ENCODE peak calls at places on chromosome 2, in seven cellular contexts. V, L, U, Z, X, W and H are unnamed samples.

GRCh38 chr2:105455488-105455991 is 56.7 kb upstream of the FHL2 start:
- DNase-seq in W (peak; percentile 95), L (peak; percentile 64), V (peak; percentile 94), Z (no peak), U (peak; percentile 100), X (no peak), H (peak; percentile 88)

GRCh38 chr2:236865052-236865451 is 220.6 kb upstream of the COPS8 start:
- DNase-seq in L (no peak), W (no peak), X (no peak), U (no peak), Z (no peak), V (no peak), H (no peak)

GRCh38 chr2:203347375-203347774 is 19.2 kb downstream of the ABI2 start:
- DNase-seq in L (no peak), Z (no peak), X (no peak), U (no peak), V (no peak), W (no peak), H (no peak)

GRCh38 chr2:74587664-74588277 is 33.3 kb downstream of the DOK1 start:
- DNase-seq in X (peak; percentile 82), W (peak; percentile 8), V (peak; percentile 84), L (peak; percentile 76), Z (peak; percentile 65), U (peak; percentile 83), H (peak; percentile 57)

GRCh38 chr2:233413046-233413445 is 58.8 kb downstream of the DGKD start:
- DNase-seq in V (peak; percentile 50), U (peak; percentile 67), X (no peak), Z (no peak), L (no peak), W (no peak), H (peak; percentile 76)

GRCh38 chr2:121608967-121609366 is 40.3 kb downstream of the CLASP1 start:
- DNase-seq in L (no peak), W (no peak), Z (no peak), U (no peak), V (no peak), X (no peak), H (no peak)

GRCh38 chr2:180980943-180981898 is 816 bp downstream of the UBE2E3 start:
- DNase-seq in W (no peak), Z (peak; percentile 44), V (peak; percentile 71), L (peak; percentile 73), U (peak; percentile 47), X (peak; percentile 5), H (peak; percentile 41)

GRCh38 chr2:53724511-53724910 is 43.1 kb upstream of the CHAC2 start:
- DNase-seq in W (no peak), U (no peak), Z (no peak), L (no peak), V (peak; percentile 45), X (no peak), H (no peak)

GRCh38 chr2:64485961-64486360 is 32.0 kb downstream of the LGALSL start:
- DNase-seq in W (no peak), X (no peak), V (peak; percentile 75), U (peak; percentile 26), L (no peak), Z (peak; percentile 87), H (no peak)

GRCh38 chr2:232255033-232255432 is 123.5 kb upstream of the ALPP start:
- DNase-seq in L (no peak), W (no peak), X (no peak), U (no peak), Z (no peak), V (no peak), H (no peak)

GRCh38 chr2:74625658-74626425 is 22.3 kb downstream of the M1AP start:
- DNase-seq in L (no peak), W (no peak), U (no peak), Z (no peak), V (peak; percentile 18), X (peak; percentile 18), H (no peak)

GRCh38 chr2:186256540-186256939 is 229.5 kb upstream of the ZC3H15 start:
- DNase-seq in W (peak; percentile 29), U (peak; percentile 76), L (peak; percentile 56), Z (peak; percentile 47), V (peak; percentile 56), X (peak; percentile 66), H (no peak)

GRCh38 chr2:71564790-71565189 is 111.4 kb downstream of the DYSF start:
- DNase-seq in V (no peak), U (no peak), Z (no peak), L (no peak), W (no peak), X (no peak), H (no peak)

GRCh38 chr2:134386321-134386720 is 132.4 kb downstream of the MGAT5 start:
- DNase-seq in V (no peak), U (no peak), X (no peak), Z (no peak), W (no peak), L (no peak), H (no peak)

GRCh38 chr2:10493636-10494281 is 45.6 kb upstream of the ODC1 start:
- DNase-seq in L (no peak), V (peak; percentile 84), Z (peak; percentile 64), W (no peak), X (no peak), U (peak; percentile 99), H (peak; percentile 91)

GRCh38 chr2:224400886-224401632 is 848 bp downstream of the FAM124B start:
- DNase-seq in V (no peak), Z (no peak), X (no peak), U (no peak), L (no peak), W (no peak), H (no peak)

GRCh38 chr2:171523969-171524401 is 1.7 kb downstream of the CYBRD1 start:
- DNase-seq in V (peak; percentile 80), L (peak; percentile 13), W (no peak), U (no peak), X (peak; percentile 55), Z (no peak), H (peak; percentile 97)

GRCh38 chr2:30979822-30980245 is 158.4 kb downstream of the GALNT14 start:
- DNase-seq in U (peak; percentile 84), Z (no peak), L (peak; percentile 71), X (peak; percentile 35), W (peak; percentile 0), V (peak; percentile 94), H (peak; percentile 85)

GRCh38 chr2:224221455-224221913 is 180.4 kb downstream of the FAM124B start:
- DNase-seq in U (peak; percentile 97), W (no peak), L (peak; percentile 37), X (peak; percentile 70), V (peak; percentile 98), Z (no peak), H (peak; percentile 99)

GRCh38 chr2:226906439-226906796 is 70.6 kb downstream of the RHBDD1 start:
- DNase-seq in X (no peak), U (no peak), L (no peak), W (no peak), V (no peak), Z (no peak), H (no peak)

GRCh38 chr2:237254369-237254861 is 159.5 kb downstream of the COL6A3 start:
- DNase-seq in L (no peak), X (no peak), V (peak; percentile 68), Z (no peak), W (no peak), U (no peak), H (no peak)

GRCh38 chr2:85754313-85755095 is 713 bp downstream of the ATOH8 start:
- DNase-seq in W (no peak), Z (peak; percentile 15), X (peak; percentile 79), L (peak; percentile 72), U (no peak), V (peak; percentile 83), H (no peak)

DNA sequence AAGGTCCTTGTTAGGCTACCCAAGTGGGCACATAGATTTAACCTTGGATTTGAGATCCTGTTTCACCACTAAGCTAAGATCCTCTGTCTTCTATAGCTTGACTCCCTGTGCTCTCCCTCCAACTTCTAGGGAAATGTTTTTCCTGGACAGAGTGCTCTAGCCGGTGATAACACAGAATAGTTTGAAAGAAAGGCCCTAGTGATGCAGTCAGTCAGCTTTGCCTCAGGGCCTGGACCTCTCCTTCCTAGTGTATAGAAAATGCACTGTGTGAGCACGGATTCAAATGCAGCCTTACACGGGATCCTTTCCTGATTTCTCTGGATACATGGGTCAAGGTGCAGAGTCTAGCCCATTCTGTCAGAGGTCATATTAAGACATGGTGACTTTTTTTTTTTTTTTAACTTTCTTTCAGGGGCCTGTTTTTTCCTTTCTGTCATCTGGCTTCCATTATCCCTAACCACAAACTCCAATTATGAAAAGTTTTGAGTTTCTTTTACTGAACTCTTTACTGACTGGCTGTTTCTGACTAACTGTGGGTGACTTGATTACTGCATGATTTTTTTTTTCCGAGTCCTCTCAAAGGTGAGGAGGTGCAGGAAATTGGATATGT is 122.6 kb downstream of the LRP1B start:
- DNase-seq in Z (no peak), W (no peak), L (peak; percentile 4), U (no peak), V (peak; percentile 37), X (no peak), H (no peak)
- TF ChIP-seq EZH2 in Z (no peak), W (no peak), L (no peak), U (no peak), V (no peak), X (no peak), H (no peak)

GRCh38 chr2:196163285-196163684 is 8.1 kb downstream of the STK17B start:
- DNase-seq in X (no peak), Z (no peak), V (no peak), L (no peak), W (no peak), U (no peak), H (no peak)
- H3K4me2 ChIP-seq in X (no peak overlapping the region), Z (peak overlapping the region; percentile 72), V (no peak overlapping the region), L (no peak overlapping the region), W (no peak overlapping the region), U (no peak overlapping the region), H (no peak overlapping the region)

GRCh38 chr2:166458682-166459081 is 35.4 kb downstream of the SCN7A start:
- DNase-seq in L (no peak), Z (no peak), U (no peak), X (no peak), W (no peak), V (no peak), H (no peak)

GRCh38 chr2:166468124-166469024 is 25.7 kb downstream of the SCN7A start:
- DNase-seq in L (no peak), V (peak; percentile 23), Z (peak; percentile 31), X (no peak), U (no peak), W (no peak), H (no peak)

GRCh38 chr2:166463640-166464039 is 30.4 kb downstream of the SCN7A start:
- DNase-seq in V (no peak), L (no peak), Z (no peak), W (no peak), U (no peak), X (no peak), H (no peak)

GRCh38 chr2:166464187-166464586 is 29.9 kb downstream of the SCN7A start:
- DNase-seq in U (peak; percentile 23), V (peak; percentile 1), L (no peak), W (no peak), X (no peak), Z (no peak), H (no peak)
- H3K9me2 ChIP-seq in U (no peaks in the 10 kb centered on the region), V (no peaks in the 10 kb centered on the region), L (no peaks in the 10 kb centered on the region), W (no peaks in the 10 kb centered on the region), X (no peaks in the 10 kb centered on the region), Z (no peaks in the 10 kb centered on the region), H (no peaks in the 10 kb centered on the region)

DNA sequence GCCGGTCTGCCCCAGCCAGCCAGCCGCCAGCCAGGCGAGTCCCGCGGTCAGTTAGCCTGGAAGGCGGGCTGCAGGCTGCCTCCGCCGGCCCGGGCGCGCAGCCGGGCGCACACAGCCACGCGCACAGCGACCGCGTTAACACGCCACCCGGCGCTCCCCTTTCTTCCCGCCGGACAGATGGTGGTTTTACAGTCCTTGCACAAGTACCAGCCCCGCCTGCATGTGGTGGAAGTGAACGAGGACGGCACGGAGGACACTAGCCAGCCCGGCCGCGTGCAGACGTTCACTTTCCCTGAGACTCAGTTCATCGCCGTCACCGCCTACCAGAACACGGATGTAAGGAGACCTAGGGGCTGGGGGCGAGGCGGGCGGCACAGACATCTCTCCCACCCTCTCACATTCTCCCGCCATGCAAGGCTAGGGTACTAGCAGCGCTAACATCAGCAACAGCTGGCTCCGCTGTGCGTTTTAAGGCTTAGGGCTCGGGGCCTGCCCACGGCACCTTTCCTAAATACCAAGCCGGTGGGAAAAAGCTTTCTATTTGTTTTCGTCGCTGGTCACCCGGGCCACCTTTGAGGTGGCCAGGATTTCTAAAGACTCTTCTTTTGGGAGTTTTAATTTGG is 2.7 kb downstream of the TBR1 start:
- DNase-seq in U (no peak), L (peak; percentile 38), V (peak; percentile 45), W (no peak), Z (no peak), X (peak; percentile 70), H (no peak)
- TF ChIP-seq EZH2 in U (no peak), L (peak; percentile 96), V (no peak), W (no peak), Z (no peak), X (peak; percentile 51), H (no peak)